ENCODE peak calls at places on chromosomes 13 and 19, in four cellular contexts. Y, A, T and G are unnamed samples.

GRCh38 chr19:49638360-49638759 is 1.6 kb downstream of the RRAS start:
- DNase-seq in Y (no peak), A (no peak), T (no peak), G (no peak)

GRCh38 chr19:56066152-56067023 is 54.7 kb downstream of the ZNF787 start:
- DNase-seq in Y (peak), A (no peak), T (peak), G (peak)

GRCh38 chr13:94233401-94233800 is 246.1 kb downstream of the DCT start:
- DNase-seq in Y (no peak), A (peak), T (no peak), G (no peak)

GRCh38 chr13:112261924-112262323 is 114.2 kb upstream of the SPACA7 start:
- DNase-seq in Y (no peak), A (no peak), T (no peak), G (peak)

GRCh38 chr13:98869408-98870090 is 108.3 kb downstream of the DOCK9 start:
- DNase-seq in Y (no peak), A (no peak), T (peak), G (no peak)

GRCh38 chr19:13154911-13155471 is 4.8 kb downstream of the IER2 start:
- DNase-seq in Y (peak), A (no peak), T (peak), G (peak)

GRCh38 chr19:33234736-33235135 is 9.1 kb upstream of the SLC7A10 start:
- DNase-seq in Y (no peak), A (no peak), T (no peak), G (no peak)

GRCh38 chr13:101307181-101307701 is 109.1 kb downstream of the NALCN start:
- DNase-seq in Y (no peak), A (no peak), T (no peak), G (no peak)

GRCh38 chr13:20128459-20128927 is 32.4 kb downstream of the GJA3 start:
- DNase-seq in Y (no peak), A (no peak), T (no peak), G (no peak)

GRCh38 chr13:85970727-85971126 is 171.5 kb upstream of the SLITRK6 start:
- DNase-seq in Y (no peak), A (no peak), T (no peak), G (no peak)

GRCh38 chr13:24899601-24900000 is 135.6 kb downstream of the RNF17 start:
- DNase-seq in Y (no peak), A (no peak), T (no peak), G (no peak)

GRCh38 chr13:23506071-23506820 is 64.0 kb upstream of the TNFRSF19 start:
- DNase-seq in Y (no peak), A (no peak), T (no peak), G (no peak)

GRCh38 chr19:12665281-12665573 is 1.3 kb downstream of the MAN2B1 start:
- DNase-seq in Y (no peak), A (no peak), T (peak), G (no peak)

GRCh38 chr13:55517312-55517711 is 1623.4 kb upstream of the PRR20A start:
- DNase-seq in Y (no peak), A (no peak), T (no peak), G (no peak)

GRCh38 chr19:28840891-28841290 is 372.1 kb downstream of the UQCRFS1 start:
- DNase-seq in Y (no peak), A (no peak), T (no peak), G (no peak)

GRCh38 chr19:58569943-58570670 is 3.0 kb downstream of the MZF1 start:
- DNase-seq in Y (no peak), A (no peak), T (no peak), G (no peak)

GRCh38 chr13:40026174-40026585 is 370.7 kb downstream of the COG6 start:
- DNase-seq in Y (no peak), A (no peak), T (peak), G (peak)

GRCh38 chr19:55085923-55086715 is 10.4 kb downstream of the EPS8L1 start:
- DNase-seq in Y (no peak), A (no peak), T (peak), G (no peak)

GRCh38 chr19:37899453-37899852 is 6.9 kb downstream of the WDR87 start:
- DNase-seq in Y (no peak), A (no peak), T (no peak), G (no peak)

GRCh38 chr19:43662487-43662886 is 7.5 kb downstream of the PLAUR start:
- DNase-seq in Y (no peak), A (no peak), T (no peak), G (no peak)

GRCh38 chr13:44989941-44990340 is 603 bp downstream of the GPALPP1 start:
- DNase-seq in Y (no peak), A (no peak), T (no peak), G (no peak)

GRCh38 chr19:12639901-12640613 is 26.5 kb downstream of the MAN2B1 start:
- DNase-seq in Y (peak), A (no peak), T (peak), G (peak)

GRCh38 chr19:2034729-2035589 is 16.1 kb downstream of the MKNK2 start:
- DNase-seq in Y (peak), A (no peak), T (peak), G (peak)

GRCh38 chr19:41350735-41351338 is 2.9 kb downstream of the TGFB1 start:
- DNase-seq in Y (no peak), A (no peak), T (no peak), G (no peak)

GRCh38 chr19:13959962-13960862 is 7.9 kb downstream of the DCAF15 start:
- DNase-seq in Y (no peak), A (no peak), T (peak), G (no peak)

GRCh38 chr19:33071887-33072286 is 7.2 kb upstream of the RHPN2 start:
- DNase-seq in Y (no peak), A (no peak), T (no peak), G (no peak)

GRCh38 chr19:29514525-29515232 is 11.1 kb upstream of the VSTM2B start:
- DNase-seq in Y (no peak), A (no peak), T (no peak), G (no peak)

GRCh38 chr19:35260694-35261304 is 8.0 kb upstream of the USF2 start:
- DNase-seq in Y (no peak), A (no peak), T (peak), G (no peak)

GRCh38 chr13:29474991-29475390 is 120.5 kb downstream of the SLC7A1 start:
- DNase-seq in Y (no peak), A (no peak), T (no peak), G (no peak)

GRCh38 chr19:23440791-23441190 is 45.5 kb upstream of the ZNF91 start:
- DNase-seq in Y (no peak), A (no peak), T (no peak), G (no peak)

GRCh38 chr13:63206431-63206830 is 1790.8 kb upstream of the PCDH20 start:
- DNase-seq in Y (no peak), A (no peak), T (no peak), G (no peak)

GRCh38 chr13:105735269-105735668 is 800.2 kb downstream of the EFNB2 start:
- DNase-seq in Y (no peak), A (no peak), T (no peak), G (no peak)

GRCh38 chr13:75250526-75251183 is 231.3 kb downstream of the TBC1D4 start:
- DNase-seq in Y (no peak), A (no peak), T (no peak), G (no peak)

GRCh38 chr19:782195-783043 is 14.8 kb upstream of the PTBP1 start:
- DNase-seq in Y (no peak), A (no peak), T (no peak), G (no peak)

GRCh38 chr13:26867451-26868067 is 107.0 kb upstream of the GPR12 start:
- DNase-seq in Y (no peak), A (no peak), T (peak), G (no peak)

GRCh38 chr19:7355151-7355845 is 6.6 kb downstream of the ARHGEF18 start:
- DNase-seq in Y (no peak), A (no peak), T (no peak), G (no peak)

GRCh38 chr13:68081051-68081450 is 850.9 kb upstream of the PCDH9 start:
- DNase-seq in Y (no peak), A (no peak), T (no peak), G (no peak)

GRCh38 chr19:56252699-56253422 is 19.7 kb upstream of the EDDM13 start:
- DNase-seq in Y (peak), A (peak), T (peak), G (peak)